ENCODE peak calls at places on chromosomes 16 and 17, in five cellular contexts. Y is SK-N-SH, A is HepG2, O is HCT116, H is H1. U is an unnamed sample.

GRCh38 chr16:79261461-79261860 is 339.1 kb downstream of the MAF start:
- DNase-seq in Y (peak), A (peak), O (no peak), H (peak), U (no peak)

GRCh38 chr16:72878301-72879269 is 169.3 kb downstream of the ZFHX3 start:
- DNase-seq in Y (peak), A (peak), O (no peak), H (no peak), U (no peak)

GRCh38 chr17:16258916-16259315 is 41.9 kb downstream of the PIGL start:
- DNase-seq in Y (no peak), A (no peak), O (no peak), H (no peak), U (no peak)

GRCh38 chr17:77512062-77512946 is 371.5 kb downstream of the SEC14L1 start:
- DNase-seq in Y (no peak), A (peak), O (no peak), H (no peak), U (no peak)

GRCh38 chr17:77455878-77456234 is 315.1 kb downstream of the SEC14L1 start:
- DNase-seq in Y (no peak), A (no peak), O (no peak), H (no peak), U (no peak)

GRCh38 chr16:87347932-87348615 is 30.9 kb upstream of the C16orf95 start:
- DNase-seq in Y (no peak), A (no peak), O (no peak), H (no peak), U (no peak)

GRCh38 chr17:79950306-79950705 is 85.4 kb downstream of the TBC1D16 start:
- DNase-seq in Y (peak), A (no peak), O (no peak), H (no peak), U (no peak)

GRCh38 chr17:15965510-15965909 is 20.6 kb downstream of the ADORA2B start:
- DNase-seq in Y (no peak), A (no peak), O (no peak), H (no peak), U (no peak)

GRCh38 chr16:11076259-11077018 is 132.1 kb downstream of the CLEC16A start:
- DNase-seq in Y (no peak), A (no peak), O (no peak), H (no peak), U (no peak)

GRCh38 chr17:81228420-81228819 is 5.7 kb upstream of the CEP131 start:
- DNase-seq in Y (no peak), A (no peak), O (no peak), H (no peak), U (no peak)

GRCh38 chr17:19237389-19238166 is 412 bp downstream of the EPN2 start:
- DNase-seq in Y (peak), A (no peak), O (no peak), H (no peak), U (no peak)

GRCh38 chr17:48048321-48049140 is at the start of gene NFE2L1:
- DNase-seq in Y (peak), A (peak), O (peak), H (peak), U (peak)

GRCh38 chr17:16975744-16976625 is 4.1 kb upstream of the TNFRSF13B start:
- DNase-seq in Y (no peak), A (no peak), O (no peak), H (no peak), U (no peak)

GRCh38 chr16:89408315-89408714 is 82.0 kb downstream of the ANKRD11 start:
- DNase-seq in Y (no peak), A (no peak), O (no peak), H (no peak), U (no peak)

GRCh38 chr16:77888786-77889185 is 100.4 kb downstream of the VAT1L start:
- DNase-seq in Y (no peak), A (no peak), O (no peak), H (no peak), U (no peak)

GRCh38 chr17:19384723-19385391 is 2.1 kb downstream of the MFAP4 start:
- DNase-seq in Y (peak), A (no peak), O (no peak), H (no peak), U (no peak)

GRCh38 chr17:30954046-30954805 is 16.6 kb upstream of the RNF135 start:
- DNase-seq in Y (no peak), A (no peak), O (no peak), H (no peak), U (no peak)

GRCh38 chr17:66467766-66468165 is 165.4 kb downstream of the PRKCA start:
- DNase-seq in Y (no peak), A (no peak), O (no peak), H (no peak), U (no peak)

GRCh38 chr17:60916043-60916442 is 238.4 kb downstream of the BCAS3 start:
- DNase-seq in Y (no peak), A (no peak), O (peak), H (no peak), U (no peak)

GRCh38 chr16:79519448-79519847 is 81.1 kb downstream of the MAF start:
- DNase-seq in Y (peak), A (no peak), O (no peak), H (no peak), U (no peak)

GRCh38 chr16:20884240-20884556 is 16.0 kb downstream of the DCUN1D3 start:
- DNase-seq in Y (no peak), A (peak), O (no peak), H (no peak), U (no peak)

GRCh38 chr16:84919751-84920150 is 91.6 kb downstream of the ZDHHC7 start:
- DNase-seq in Y (no peak), A (no peak), O (no peak), H (no peak), U (no peak)

GRCh38 chr16:88298166-88298881 is 84.4 kb upstream of the ZNF469 start:
- DNase-seq in Y (no peak), A (no peak), O (no peak), H (no peak), U (no peak)

GRCh38 chr17:50887705-50888245 is 21.6 kb upstream of the TOB1 start:
- DNase-seq in Y (no peak), A (no peak), O (no peak), H (no peak), U (no peak)

GRCh38 chr16:31074814-31075183 is 577 bp downstream of the ZNF646 start:
- DNase-seq in Y (no peak), A (no peak), O (no peak), H (no peak), U (no peak)

GRCh38 chr16:75380870-75381269 is 52.4 kb downstream of the CFDP1 start:
- DNase-seq in Y (no peak), A (no peak), O (no peak), H (no peak), U (no peak)

GRCh38 chr16:75378616-75379015 is 54.7 kb downstream of the CFDP1 start:
- DNase-seq in Y (no peak), A (no peak), O (no peak), H (no peak), U (no peak)

GRCh38 chr16:75379911-75380847 is 53.1 kb downstream of the CFDP1 start:
- DNase-seq in Y (no peak), A (no peak), O (no peak), H (no peak), U (no peak)

GRCh38 chr16:75377971-75378386 is 55.3 kb downstream of the CFDP1 start:
- DNase-seq in Y (no peak), A (no peak), O (no peak), H (no peak), U (no peak)

DNA sequence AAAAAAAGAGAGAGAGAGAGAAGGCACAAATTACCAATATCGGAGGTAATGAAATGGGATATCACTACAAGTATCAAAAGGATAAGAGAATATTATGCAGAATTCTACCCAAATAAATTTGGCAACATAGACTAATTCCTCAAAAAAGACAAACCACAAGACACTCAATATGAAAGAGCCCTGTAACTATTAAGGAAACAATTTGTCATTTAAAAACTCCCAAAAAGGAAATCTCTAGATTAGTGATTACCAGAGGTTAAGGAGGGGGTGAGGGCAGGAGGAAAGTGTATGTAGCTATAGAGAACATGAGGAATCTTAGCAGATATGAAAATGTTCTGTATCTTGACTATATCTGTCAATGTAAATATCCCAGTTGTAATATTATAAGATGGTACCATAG is 54.0 kb downstream of the CFDP1 start:
- DNase-seq in Y (no peak), A (no peak), O (no peak), H (no peak), U (no peak)
- TF ChIP-seq JUND in Y (no peak), A (no peak), O (no peak), H (no peak), U (no peak)

GRCh38 chr16:74709477-74709877 is 8.8 kb upstream of the MLKL start:
- DNase-seq in Y (peak), A (peak), O (peak), H (peak), U (peak)
- TF ChIP-seq JUND in Y (no peak), A (no peak), O (no peak), H (no peak), U (no peak)

GRCh38 chr17:1232786-1233185 is 37.5 kb upstream of the BHLHA9 start:
- DNase-seq in Y (no peak), A (no peak), O (no peak), H (no peak), U (no peak)

GRCh38 chr17:1241904-1242303 is 28.3 kb upstream of the BHLHA9 start:
- DNase-seq in Y (peak), A (no peak), O (no peak), H (no peak), U (no peak)

GRCh38 chr17:1234455-1234854 is 35.8 kb upstream of the BHLHA9 start:
- DNase-seq in Y (no peak), A (no peak), O (no peak), H (no peak), U (no peak)

GRCh38 chr17:1239210-1239609 is 31.0 kb upstream of the BHLHA9 start:
- DNase-seq in Y (no peak), A (no peak), O (no peak), H (no peak), U (no peak)

GRCh38 chr17:1237471-1237870 is 32.8 kb upstream of the BHLHA9 start:
- DNase-seq in Y (no peak), A (no peak), O (no peak), H (no peak), U (no peak)
- TF ChIP-seq JUND in Y (no peak), A (no peak), O (no peak), H (no peak), U (no peak)

DNA sequence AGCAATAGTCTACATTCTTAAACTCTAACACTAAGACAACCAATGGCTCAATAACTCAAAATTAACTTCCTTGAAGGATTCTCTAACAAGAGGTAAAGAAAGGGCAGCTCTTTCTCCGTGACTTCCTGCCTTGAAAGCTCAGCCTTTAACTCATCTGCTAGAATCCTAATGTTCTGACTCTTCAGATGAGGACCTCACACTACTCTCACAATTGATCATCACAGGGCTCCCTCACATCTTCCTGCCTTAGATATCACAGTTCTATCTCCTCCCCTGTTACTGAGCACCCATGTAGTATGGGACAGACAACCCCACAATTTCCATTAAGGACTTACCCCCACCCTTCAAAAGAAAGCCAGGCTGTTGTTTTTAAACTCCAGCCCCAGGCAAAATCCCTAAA is 33.5 kb downstream of the SMURF2 start:
- DNase-seq in Y (no peak), A (no peak), O (no peak), H (no peak), U (no peak)
- TF ChIP-seq JUND in Y (no peak), A (no peak), O (no peak), H (no peak), U (no peak)

DNA sequence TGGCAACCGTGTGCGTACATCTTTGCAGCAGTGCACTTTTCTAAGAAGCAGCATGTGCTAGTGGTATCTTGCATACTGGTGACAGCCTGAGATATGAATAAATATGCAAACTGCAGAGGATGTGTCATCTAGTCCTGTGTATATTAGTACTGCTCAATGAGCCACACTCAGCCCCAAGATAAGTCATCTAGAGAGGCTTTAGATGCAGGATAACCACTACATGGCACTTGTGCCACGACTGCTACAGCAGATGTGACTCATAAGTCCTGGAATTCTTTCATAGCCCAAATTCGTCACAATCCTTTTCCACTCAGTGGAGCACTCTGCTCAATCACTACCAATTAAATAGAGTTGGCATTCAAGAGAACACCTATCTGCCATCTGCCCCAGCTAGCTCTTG is 171.5 kb downstream of the AXIN2 start:
- DNase-seq in Y (no peak), A (no peak), O (peak), H (no peak), U (no peak)
- TF ChIP-seq JUND in Y (peak), A (no peak), O (peak), H (no peak), U (no peak)

GRCh38 chr17:43627657-43628650 is 33.8 kb downstream of the MEOX1 start:
- DNase-seq in Y (no peak), A (no peak), O (no peak), H (no peak), U (no peak)
- TF ChIP-seq JUND in Y (no peak), A (no peak), O (no peak), H (no peak), U (no peak)

GRCh38 chr17:58007781-58008706 is 998 bp upstream of the SRSF1 start:
- DNase-seq in Y (peak), A (no peak), O (no peak), H (no peak), U (no peak)
- TF ChIP-seq JUND in Y (no peak), A (no peak), O (peak), H (no peak), U (no peak)

GRCh38 chr17:8859804-8860430 is 7.6 kb downstream of the PIK3R6 start:
- DNase-seq in Y (no peak), A (no peak), O (no peak), H (no peak), U (no peak)
- TF ChIP-seq JUND in Y (no peak), A (no peak), O (no peak), H (no peak), U (no peak)

DNA sequence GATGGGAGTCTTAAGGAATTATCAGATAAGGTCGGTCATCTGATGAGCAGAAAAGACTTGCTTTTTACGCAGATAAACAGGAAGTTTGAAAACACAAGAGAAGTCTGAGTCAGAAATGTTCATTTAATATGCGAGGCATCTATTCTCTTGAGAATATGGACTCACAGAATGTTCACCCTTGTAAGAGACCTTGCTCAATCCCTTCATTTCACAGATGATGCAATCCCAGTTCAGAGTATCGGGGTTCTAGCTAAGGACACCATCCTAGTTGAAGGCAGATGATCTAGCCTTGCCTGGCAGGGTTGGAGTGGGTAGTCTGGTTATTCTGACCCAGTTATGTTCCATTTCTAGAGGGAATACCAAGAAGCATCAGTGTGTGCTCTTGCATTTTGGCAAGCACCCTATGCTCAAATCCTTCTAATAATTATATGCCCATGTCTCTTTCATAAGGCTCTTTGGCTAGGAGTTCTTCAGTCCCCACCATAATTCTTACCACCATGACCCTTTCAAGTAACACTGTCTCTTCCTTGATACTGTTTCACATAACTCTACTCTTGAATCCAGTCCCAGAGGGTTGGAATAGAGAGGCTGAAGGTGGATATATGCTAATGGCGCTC is 42.5 kb downstream of the YPEL2 start:
- DNase-seq in Y (no peak), A (no peak), O (no peak), H (no peak), U (no peak)
- TF ChIP-seq JUND in Y (no peak), A (no peak), O (no peak), H (no peak), U (no peak)

GRCh38 chr16:3744018-3744417 is 26.7 kb upstream of the TRAP1 start:
- DNase-seq in Y (no peak), A (no peak), O (no peak), H (no peak), U (no peak)

GRCh38 chr16:3745751-3746355 is 28.5 kb upstream of the TRAP1 start:
- DNase-seq in Y (no peak), A (no peak), O (no peak), H (no peak), U (no peak)

GRCh38 chr16:3751878-3752277 is 34.6 kb upstream of the TRAP1 start:
- DNase-seq in Y (no peak), A (no peak), O (no peak), H (no peak), U (no peak)

GRCh38 chr16:3752984-3753383 is 35.7 kb upstream of the TRAP1 start:
- DNase-seq in Y (no peak), A (no peak), O (no peak), H (no peak), U (no peak)

GRCh38 chr16:3748307-3748706 is 31.0 kb upstream of the TRAP1 start:
- DNase-seq in Y (no peak), A (no peak), O (no peak), H (no peak), U (no peak)
- TF ChIP-seq JUND in Y (no peak), A (no peak), O (no peak), H (no peak), U (no peak)